ENCODE peak calls at places on chromosomes 3 and 15, in four cellular contexts. A, X, C and G are unnamed samples.

GRCh38 chr3:115194461-115194860 is 47.4 kb upstream of the ZBTB20 start:
- DNase-seq in A (no peak), X (no peak), C (no peak), G (no peak)

GRCh38 chr3:123688241-123688747 is 103.4 kb upstream of the HACD2 start:
- DNase-seq in A (no peak), X (no peak), C (peak), G (peak)

GRCh38 chr3:98185180-98185579 is 18.7 kb downstream of the OR5H15 start:
- DNase-seq in A (no peak), X (no peak), C (peak), G (no peak)

GRCh38 chr15:85479071-85479647 is 98.8 kb downstream of the AKAP13 start:
- DNase-seq in A (no peak), X (no peak), C (peak), G (no peak)

GRCh38 chr3:158103131-158103955 is 2.9 kb downstream of the SHOX2 start:
- DNase-seq in A (no peak), X (no peak), C (no peak), G (no peak)

GRCh38 chr3:167078070-167078622 is 302.0 kb downstream of the ZBBX start:
- DNase-seq in A (no peak), X (no peak), C (no peak), G (no peak)

GRCh38 chr3:159850481-159850880 is 138.2 kb upstream of the IL12A start:
- DNase-seq in A (no peak), X (no peak), C (no peak), G (no peak)

GRCh38 chr15:96122077-96123027 is 208.1 kb upstream of the NR2F2 start:
- DNase-seq in A (no peak), X (no peak), C (peak), G (peak)